ENCODE peak calls at places on chromosomes 11 and 22, in six cellular contexts. One of them, this sample, is unnamed.

GRCh38 chr11:134411887-134412507 is at the start of gene B3GAT1:
- DNase-seq in CD8-positive, alpha-beta T cell: no peak
- DNase-seq in ecto neural progenitor cell: peak
- DNase-seq in Peyer's patch: no peak
- DNase-seq in SJSA1: no peak
- DNase-seq in central memory CD4-positive, alpha-beta T cell: no peak
- DNase-seq in this sample: no peak

GRCh38 chr11:123253909-123254308 is 58.9 kb upstream of the CLMP start:
- DNase-seq in CD8-positive, alpha-beta T cell: no peak
- DNase-seq in ecto neural progenitor cell: no peak
- DNase-seq in Peyer's patch: no peak
- DNase-seq in SJSA1: no peak
- DNase-seq in central memory CD4-positive, alpha-beta T cell: no peak
- DNase-seq in this sample: no peak

GRCh38 chr11:90246468-90246867 is 23.6 kb upstream of the CHORDC1 start:
- DNase-seq in CD8-positive, alpha-beta T cell: no peak
- DNase-seq in ecto neural progenitor cell: no peak
- DNase-seq in Peyer's patch: no peak
- DNase-seq in SJSA1: no peak
- DNase-seq in central memory CD4-positive, alpha-beta T cell: no peak
- DNase-seq in this sample: no peak

GRCh38 chr22:43829448-43829821 is 17.3 kb upstream of the EFCAB6 start:
- DNase-seq in CD8-positive, alpha-beta T cell: no peak
- DNase-seq in ecto neural progenitor cell: no peak
- DNase-seq in Peyer's patch: no peak
- DNase-seq in SJSA1: no peak
- DNase-seq in central memory CD4-positive, alpha-beta T cell: no peak
- DNase-seq in this sample: no peak

GRCh38 chr11:1486054-1486825 is at the start of gene MOB2:
- DNase-seq in CD8-positive, alpha-beta T cell: no peak
- DNase-seq in ecto neural progenitor cell: no peak
- DNase-seq in Peyer's patch: peak
- DNase-seq in SJSA1: peak
- DNase-seq in central memory CD4-positive, alpha-beta T cell: peak
- DNase-seq in this sample: no peak

GRCh38 chr11:8810331-8811301 is 100.4 kb upstream of the AKIP1 start:
- DNase-seq in CD8-positive, alpha-beta T cell: no peak
- DNase-seq in ecto neural progenitor cell: peak
- DNase-seq in Peyer's patch: peak
- DNase-seq in SJSA1: peak
- DNase-seq in central memory CD4-positive, alpha-beta T cell: no peak
- DNase-seq in this sample: no peak

GRCh38 chr22:39478461-39478860 is 21.6 kb downstream of the MGAT3 start:
- DNase-seq in CD8-positive, alpha-beta T cell: no peak
- DNase-seq in ecto neural progenitor cell: no peak
- DNase-seq in Peyer's patch: no peak
- DNase-seq in SJSA1: no peak
- DNase-seq in central memory CD4-positive, alpha-beta T cell: no peak
- DNase-seq in this sample: no peak

GRCh38 chr22:28793976-28794584 is 6.3 kb downstream of the XBP1 start:
- DNase-seq in CD8-positive, alpha-beta T cell: no peak
- DNase-seq in ecto neural progenitor cell: no peak
- DNase-seq in Peyer's patch: no peak
- DNase-seq in SJSA1: no peak
- DNase-seq in central memory CD4-positive, alpha-beta T cell: no peak
- DNase-seq in this sample: no peak

GRCh38 chr22:28808716-28809355 is 8.5 kb upstream of the XBP1 start:
- DNase-seq in CD8-positive, alpha-beta T cell: no peak
- DNase-seq in ecto neural progenitor cell: no peak
- DNase-seq in Peyer's patch: no peak
- DNase-seq in SJSA1: no peak
- DNase-seq in central memory CD4-positive, alpha-beta T cell: no peak
- DNase-seq in this sample: no peak

GRCh38 chr11:121681536-121681935 is 228.8 kb upstream of the SORL1-AS1 start:
- DNase-seq in CD8-positive, alpha-beta T cell: no peak
- DNase-seq in ecto neural progenitor cell: no peak
- DNase-seq in Peyer's patch: no peak
- DNase-seq in SJSA1: no peak
- DNase-seq in central memory CD4-positive, alpha-beta T cell: no peak
- DNase-seq in this sample: no peak

GRCh38 chr22:48315415-48316244 is 1512.0 kb downstream of the BRD1 start:
- DNase-seq in CD8-positive, alpha-beta T cell: no peak
- DNase-seq in ecto neural progenitor cell: no peak
- DNase-seq in Peyer's patch: peak
- DNase-seq in SJSA1: no peak
- DNase-seq in central memory CD4-positive, alpha-beta T cell: no peak
- DNase-seq in this sample: no peak

This sample was measured in esophagus muscularis mucosa.